ENCODE peak calls at places on chromosomes 13 and 19, in six cellular contexts. C, W, E, D, R and L are unnamed samples.

GRCh38 chr19:50002386-50002960 is 22.7 kb downstream of the VRK3 start:
- DNase-seq in C (no peak), W (no peak), E (no peak), D (no peak), R (no peak), L (no peak)

GRCh38 chr13:29937836-29938235 is 87.4 kb upstream of the UBL3 start:
- DNase-seq in C (no peak), W (no peak), E (no peak), D (no peak), R (no peak), L (no peak)

GRCh38 chr13:41812851-41813250 is 148.1 kb downstream of the VWA8 start:
- DNase-seq in C (no peak), W (no peak), E (no peak), D (no peak), R (no peak), L (no peak)

GRCh38 chr19:43611788-43612187 is at the start of gene SRRM5:
- DNase-seq in C (no peak), W (no peak), E (no peak), D (no peak), R (no peak), L (no peak)

GRCh38 chr19:36771275-36772231 is 1.1 kb downstream of the ZNF850 start:
- DNase-seq in C (peak; percentile 52), W (no peak), E (peak; percentile 89), D (no peak), R (peak; percentile 67), L (peak; percentile 87)

GRCh38 chr19:4591296-4591695 is 31.8 kb upstream of the SEMA6B start:
- DNase-seq in C (no peak), W (no peak), E (no peak), D (no peak), R (no peak), L (no peak)

GRCh38 chr19:34432797-34433196 is 4.6 kb downstream of the UBA2 start:
- DNase-seq in C (no peak), W (no peak), E (no peak), D (peak; percentile 38), R (no peak), L (no peak)

GRCh38 chr19:41997121-41997850 is 3.3 kb upstream of the ATP1A3 start:
- DNase-seq in C (no peak), W (peak; percentile 12), E (no peak), D (no peak), R (peak; percentile 23), L (no peak)

GRCh38 chr13:113783966-113784644 is 25.1 kb downstream of the TMEM255B start:
- DNase-seq in C (no peak), W (no peak), E (no peak), D (no peak), R (no peak), L (no peak)

GRCh38 chr13:36981156-36981743 is 17.9 kb downstream of the ALG5 start:
- DNase-seq in C (no peak), W (no peak), E (no peak), D (no peak), R (peak; percentile 11), L (no peak)

GRCh38 chr19:46426035-46426505 is 2.7 kb downstream of the PNMA8C start:
- DNase-seq in C (no peak), W (no peak), E (no peak), D (no peak), R (no peak), L (no peak)

GRCh38 chr19:6319376-6319775 is 14.0 kb downstream of the ACER1 start:
- DNase-seq in C (no peak), W (no peak), E (no peak), D (no peak), R (no peak), L (no peak)

GRCh38 chr13:63124863-63125262 is 1709.2 kb upstream of the PCDH20 start:
- DNase-seq in C (no peak), W (no peak), E (no peak), D (no peak), R (no peak), L (no peak)

GRCh38 chr13:92224052-92224821 is 825.8 kb downstream of the GPC5 start:
- DNase-seq in C (no peak), W (no peak), E (peak; percentile 20), D (no peak), R (peak; percentile 0), L (no peak)

GRCh38 chr13:34066344-34066743 is 248.4 kb downstream of the RFC3 start:
- DNase-seq in C (no peak), W (no peak), E (no peak), D (no peak), R (no peak), L (no peak)

GRCh38 chr13:112213467-112214245 is 146.7 kb downstream of the SOX1 start:
- DNase-seq in C (no peak), W (no peak), E (no peak), D (no peak), R (no peak), L (no peak)

GRCh38 chr13:44300895-44301638 is 72.6 kb upstream of the SERP2 start:
- DNase-seq in C (no peak), W (no peak), E (peak; percentile 67), D (peak; percentile 53), R (peak; percentile 92), L (no peak)

GRCh38 chr19:19866599-19867248 is 1.0 kb downstream of the ZNF253 start:
- DNase-seq in C (no peak), W (no peak), E (no peak), D (no peak), R (peak; percentile 3), L (peak; percentile 75)

GRCh38 chr19:55473613-55474012 is 2.8 kb upstream of the ZNF628 start:
- DNase-seq in C (no peak), W (no peak), E (no peak), D (no peak), R (no peak), L (no peak)